ENCODE peak calls at places on chromosome 11, in seven cellular contexts. E is brain microvascular endothelial cell; D is nucleus accumbens; W is activated CD4-positive, alpha-beta T cell treated with anti-CD3 and anti-CD28 coated beads, Interleukin-2, amount 10 ng/mL, durations not matched to agents 7 days and 5 days; G is left cardiac atrium; L is progenitor cell of endocrine pancreas; R is osteocyte. S is an unnamed sample.

GRCh38 chr11:68470304-68470811 is 9.8 kb downstream of the PPP6R3 start:
- DNase-seq in E (no peak), D (no peak), W (no peak), G (no peak), L (no peak), R (peak; percentile 66), S (no peak)

GRCh38 chr11:64444838-64445441 is 86.0 kb downstream of the RPS6KA4 start:
- DNase-seq in E (peak; percentile 26), D (peak; percentile 4), W (no peak), G (no peak), L (no peak), R (no peak), S (peak; percentile 42)

GRCh38 chr11:8767466-8768142 is 85.0 kb downstream of the RPL27A start:
- DNase-seq in E (no peak), D (no peak), W (no peak), G (no peak), L (no peak), R (no peak), S (no peak)

GRCh38 chr11:21944577-21944976 is 248.3 kb upstream of the ANO5 start:
- DNase-seq in E (no peak), D (no peak), W (no peak), G (no peak), L (no peak), R (no peak), S (no peak)

GRCh38 chr11:109984634-109985289 is 108.4 kb upstream of the ZC3H12C start:
- DNase-seq in E (no peak), D (no peak), W (no peak), G (no peak), L (no peak), R (no peak), S (no peak)

GRCh38 chr11:78234006-78234405 is 45.3 kb downstream of the USP35 start:
- DNase-seq in E (no peak), D (no peak), W (no peak), G (no peak), L (no peak), R (no peak), S (no peak)

GRCh38 chr11:134098566-134099184 is 29.8 kb downstream of the JAM3 start:
- DNase-seq in E (no peak), D (no peak), W (peak; percentile 13), G (no peak), L (no peak), R (no peak), S (no peak)

GRCh38 chr11:10893713-10894112 is 35.9 kb upstream of the ZBED5 start:
- DNase-seq in E (peak; percentile 45), D (no peak), W (no peak), G (no peak), L (no peak), R (no peak), S (no peak)

GRCh38 chr11:10314199-10315072 is 9.6 kb downstream of the ADM start:
- DNase-seq in E (peak; percentile 61), D (no peak), W (peak; percentile 39), G (no peak), L (no peak), R (no peak), S (no peak)

GRCh38 chr11:10441652-10442503 is 13.2 kb upstream of the AMPD3 start:
- DNase-seq in E (no peak), D (no peak), W (peak; percentile 45), G (no peak), L (no peak), R (no peak), S (no peak)

GRCh38 chr11:20367313-20367948 is 3.9 kb downstream of the HTATIP2 start:
- DNase-seq in E (peak; percentile 93), D (peak; percentile 67), W (no peak), G (no peak), L (no peak), R (no peak), S (no peak)

GRCh38 chr11:133945087-133945974 is 11.4 kb downstream of the IGSF9B start:
- DNase-seq in E (no peak), D (peak; percentile 66), W (peak; percentile 93), G (peak; percentile 85), L (no peak), R (no peak), S (no peak)

GRCh38 chr11:113313601-113314000 is 782 bp upstream of the TTC12 start:
- DNase-seq in E (no peak), D (no peak), W (no peak), G (no peak), L (no peak), R (no peak), S (no peak)

S was measured in HAP-1.